ENCODE peak calls at places on chromosomes 12 and 14, in seven cellular contexts. A, Y, I, V, T, M and F are unnamed samples.

GRCh38 chr14:102693006-102693755 is 84.1 kb upstream of the TRAF3 start:
- DNase-seq in A (peak; percentile 13), Y (no peak), I (no peak), V (peak; percentile 36), T (no peak), M (no peak), F (no peak)

GRCh38 chr12:78898416-78898815 is 33.8 kb downstream of the SYT1 start:
- DNase-seq in A (no peak), Y (peak; percentile 26), I (peak; percentile 25), V (no peak), T (peak; percentile 37), M (no peak), F (no peak)

GRCh38 chr12:51744235-51744634 is 104.3 kb downstream of the FIGNL2 start:
- DNase-seq in A (no peak), Y (no peak), I (no peak), V (no peak), T (peak; percentile 91), M (no peak), F (no peak)

GRCh38 chr12:85280138-85280983 is at the start of gene ALX1:
- DNase-seq in A (peak; percentile 84), Y (peak; percentile 50), I (peak; percentile 75), V (peak; percentile 71), T (peak; percentile 86), M (no peak), F (no peak)

GRCh38 chr14:88323086-88323519 is at the start of gene KCNK10:
- DNase-seq in A (no peak), Y (no peak), I (no peak), V (no peak), T (no peak), M (peak; percentile 19), F (no peak)

GRCh38 chr14:72740504-72740961 is 153.4 kb downstream of the DPF3 start:
- DNase-seq in A (no peak), Y (no peak), I (no peak), V (no peak), T (no peak), M (no peak), F (no peak)

GRCh38 chr12:12561305-12562015 is 1.2 kb downstream of the DUSP16 start:
- DNase-seq in A (no peak), Y (peak; percentile 80), I (peak; percentile 75), V (peak; percentile 40), T (no peak), M (peak; percentile 53), F (peak; percentile 46)

GRCh38 chr12:92829683-92830282 is 99.3 kb downstream of the EEA1 start:
- DNase-seq in A (no peak), Y (no peak), I (no peak), V (no peak), T (no peak), M (no peak), F (no peak)

GRCh38 chr14:60482743-60483142 is 3.1 kb downstream of the C14orf39 start:
- DNase-seq in A (no peak), Y (no peak), I (no peak), V (no peak), T (no peak), M (no peak), F (no peak)

GRCh38 chr14:51926449-51926848 is 62.9 kb upstream of the RTRAF start:
- DNase-seq in A (no peak), Y (no peak), I (no peak), V (no peak), T (no peak), M (no peak), F (no peak)

GRCh38 chr14:95686935-95687334 is 709 bp downstream of the TCL1B start:
- DNase-seq in A (no peak), Y (no peak), I (no peak), V (no peak), T (no peak), M (peak; percentile 55), F (no peak)

GRCh38 chr12:58425481-58426392 is 484.4 kb downstream of the ATP23 start:
- DNase-seq in A (peak; percentile 67), Y (peak; percentile 95), I (no peak), V (peak; percentile 79), T (peak; percentile 95), M (no peak), F (no peak)

GRCh38 chr14:100540141-100540925 is 46.9 kb downstream of the BEGAIN start:
- DNase-seq in A (no peak), Y (no peak), I (peak; percentile 85), V (no peak), T (no peak), M (no peak), F (no peak)

GRCh38 chr14:57066463-57066862 is 202.2 kb downstream of the EXOC5 start:
- DNase-seq in A (no peak), Y (no peak), I (no peak), V (no peak), T (no peak), M (no peak), F (no peak)

GRCh38 chr12:78062781-78063180 is 232.1 kb downstream of the NAV3 start:
- DNase-seq in A (peak; percentile 5), Y (peak; percentile 85), I (no peak), V (no peak), T (peak; percentile 89), M (no peak), F (no peak)

GRCh38 chr12:18431776-18432175 is 170.5 kb downstream of the PIK3C2G start:
- DNase-seq in A (no peak), Y (no peak), I (no peak), V (no peak), T (no peak), M (no peak), F (no peak)

DNA sequence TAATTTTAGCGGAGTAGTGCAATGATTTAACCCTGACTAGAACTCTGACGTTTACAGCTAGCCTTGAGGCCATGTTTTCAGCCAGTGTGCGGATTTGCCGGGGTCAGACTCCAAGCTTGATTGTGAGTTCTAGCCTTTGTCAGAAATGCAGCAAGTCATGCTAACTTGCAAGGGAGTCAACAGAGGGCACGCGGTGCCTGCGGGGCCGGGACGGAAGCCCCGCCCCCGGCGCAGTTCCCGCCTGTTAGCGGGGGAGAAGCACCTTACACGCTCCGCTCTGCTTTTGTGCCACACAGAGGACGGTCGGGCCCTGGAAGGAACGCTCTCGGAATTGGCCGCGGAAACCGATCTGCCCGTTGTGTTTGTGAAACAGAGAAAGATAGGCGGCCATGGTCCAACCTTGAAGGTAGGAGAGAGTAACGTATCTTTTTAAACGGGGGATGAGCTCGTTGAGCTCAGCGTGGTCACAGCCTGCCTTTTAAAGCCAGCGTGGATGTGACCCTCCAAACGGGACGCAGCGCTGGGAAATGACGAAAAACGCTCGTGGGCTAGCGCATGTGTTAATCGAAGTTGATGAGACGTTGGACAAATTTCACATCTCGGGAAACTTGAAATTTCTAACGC is 14.8 kb upstream of the EID3 start:
- DNase-seq in A (peak; percentile 89), Y (peak; percentile 88), I (peak; percentile 91), V (peak; percentile 86), T (peak; percentile 90), M (peak; percentile 94), F (peak; percentile 95)
- H2AFZ ChIP-seq in A (peak overlapping the region; percentile 59), Y (no peak overlapping the region), I (no peak overlapping the region), V (peak overlapping the region; percentile 87), T (no peak overlapping the region), M (no peak overlapping the region), F (peak overlapping the region; percentile 64)

DNA sequence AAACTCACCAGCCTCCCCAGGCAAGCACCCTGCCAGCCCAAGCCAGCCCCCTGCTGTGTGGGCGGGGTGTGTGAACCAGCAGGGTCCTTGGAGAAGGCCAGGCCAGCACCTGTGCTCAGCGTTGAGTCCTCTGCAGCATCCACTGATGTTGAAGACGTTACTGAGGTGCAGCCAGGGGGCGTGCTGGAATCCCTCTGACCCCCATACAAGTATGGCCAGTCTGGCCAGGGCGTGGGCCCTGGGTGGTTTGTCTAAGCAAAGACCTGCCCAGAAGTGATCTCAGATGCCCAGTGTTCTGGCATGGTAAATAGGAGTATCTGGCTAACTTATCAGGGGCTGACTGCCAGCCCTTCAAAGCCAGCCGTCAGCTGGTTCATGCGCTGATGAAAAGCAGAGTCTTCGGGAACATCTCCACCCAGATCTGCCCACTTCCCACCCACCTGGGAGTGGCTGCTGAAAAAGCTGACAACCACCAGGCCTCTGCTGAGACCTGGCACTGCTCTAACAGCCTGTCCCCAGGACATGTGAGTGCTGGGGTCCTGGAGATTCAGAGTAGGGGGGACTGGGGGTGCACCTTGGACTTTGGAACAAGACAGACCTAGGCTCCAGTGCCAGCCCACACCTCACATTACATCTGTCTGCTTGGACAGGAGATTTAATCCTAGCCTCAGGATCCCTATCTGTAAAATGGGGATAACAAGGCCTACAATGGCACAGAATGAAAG is 41.1 kb downstream of the ACTN1 start:
- DNase-seq in A (peak; percentile 68), Y (peak; percentile 69), I (peak; percentile 87), V (no peak), T (peak; percentile 72), M (no peak), F (no peak)
- H3K4me1 ChIP-seq in A (peaks cover 57% of the 10 kb centered on the region), Y (peaks cover 79% of the 10 kb centered on the region), I (peaks cover 56% of the 10 kb centered on the region), V (peaks cover 20% of the 10 kb centered on the region), T (peaks cover 61% of the 10 kb centered on the region), M (no peaks in the 10 kb centered on the region), F (no peaks in the 10 kb centered on the region)

GRCh38 chr12:120686690-120687569 is at the start of gene MLEC:
- DNase-seq in A (peak; percentile 99), Y (peak; percentile 99), I (peak; percentile 99), V (peak; percentile 98), T (peak; percentile 97), M (peak; percentile 99), F (peak; percentile 99)

GRCh38 chr12:120688527-120689071 is 1.6 kb downstream of the MLEC start:
- DNase-seq in A (peak; percentile 57), Y (peak; percentile 67), I (no peak), V (no peak), T (peak; percentile 72), M (no peak), F (no peak)

GRCh38 chr12:120686151-120686689 is 729 bp upstream of the MLEC start:
- DNase-seq in A (peak; percentile 99), Y (peak; percentile 100), I (peak; percentile 95), V (peak; percentile 97), T (peak; percentile 97), M (peak; percentile 100), F (peak; percentile 99)

GRCh38 chr12:120687570-120688289 is 781 bp downstream of the MLEC start:
- DNase-seq in A (peak; percentile 54), Y (peak; percentile 81), I (no peak), V (no peak), T (peak; percentile 46), M (peak; percentile 65), F (peak; percentile 76)

DNA sequence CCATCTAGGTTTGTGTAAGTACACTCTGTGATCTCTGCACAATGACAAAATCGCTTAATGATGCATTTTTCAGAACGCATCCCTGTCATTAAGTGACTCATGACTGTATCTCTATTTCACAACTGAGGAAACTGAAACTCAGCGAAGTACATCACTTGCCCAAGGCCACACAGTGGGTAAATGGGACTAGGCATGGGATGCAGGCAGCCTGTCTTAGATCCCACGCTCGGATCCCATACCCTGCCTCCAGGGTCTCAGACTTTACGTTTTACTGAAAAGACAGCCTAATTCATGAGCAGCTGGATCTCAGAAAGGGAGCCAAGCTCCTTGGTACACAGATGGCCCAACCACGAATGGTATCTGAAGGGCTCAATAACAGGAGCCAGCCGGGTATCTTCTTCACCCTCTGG is 2.4 kb upstream of the MLEC start:
- DNase-seq in A (no peak), Y (peak; percentile 83), I (no peak), V (no peak), T (no peak), M (no peak), F (no peak)
- H2AFZ ChIP-seq in A (no peak overlapping the region), Y (peak overlapping the region; percentile 48), I (peak overlapping the region; percentile 51), V (peak overlapping the region; percentile 37), T (no peak overlapping the region), M (peak overlapping the region; percentile 82), F (peak overlapping the region; percentile 97)

DNA sequence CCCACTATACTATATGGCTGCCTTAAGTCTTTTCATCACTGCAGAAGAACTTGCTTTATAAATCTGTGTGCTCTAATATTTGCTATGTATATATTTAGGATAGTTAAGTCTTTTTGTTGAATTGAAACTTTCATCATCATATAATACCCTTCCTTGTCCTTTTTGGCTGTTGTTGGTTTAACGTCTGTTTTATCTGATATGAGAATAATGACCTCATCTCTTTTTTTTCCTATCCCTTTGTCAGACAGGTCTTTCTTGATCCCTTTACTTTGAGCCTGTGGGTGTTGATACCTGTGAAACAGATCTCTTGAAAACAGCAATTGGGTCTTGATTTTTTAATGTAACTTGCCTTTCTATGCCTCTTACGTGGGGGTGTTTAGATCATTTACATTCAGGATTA is 316.3 kb downstream of the TMTC2 start:
- DNase-seq in A (no peak), Y (no peak), I (no peak), V (no peak), T (no peak), M (no peak), F (no peak)
- H3K4me1 ChIP-seq in A (no peaks in the 10 kb centered on the region), Y (no peaks in the 10 kb centered on the region), I (no peaks in the 10 kb centered on the region), V (no peaks in the 10 kb centered on the region), T (no peaks in the 10 kb centered on the region), M (no peaks in the 10 kb centered on the region), F (no peaks in the 10 kb centered on the region)